ENCODE peak calls at places on chromosome 1, in five cellular contexts. F is foreskin fibroblast, J is AG09319, A is PC-3, B is neural progenitor cell. Y is an unnamed sample.

GRCh38 chr1:47416319-47417128 is 439 bp downstream of the FOXE3 start:
- DNase-seq in A (no peak), F (no peak), B (peak), J (no peak), Y (no peak)

GRCh38 chr1:9586147-9586766 is 2.5 kb upstream of the TMEM201 start:
- DNase-seq in J (no peak), F (no peak), A (no peak), B (no peak), Y (no peak)

GRCh38 chr1:58293388-58293787 is 253.1 kb downstream of the OMA1 start:
- DNase-seq in J (no peak), F (no peak), B (no peak), A (no peak), Y (no peak)

GRCh38 chr1:42943166-42943565 is 15.5 kb downstream of the SLC2A1 start:
- DNase-seq in A (peak), J (no peak), B (no peak), F (no peak), Y (no peak)

GRCh38 chr1:54973205-54973921 is 7.1 kb upstream of the TMEM61 start:
- DNase-seq in J (no peak), A (peak), B (peak), F (no peak), Y (peak)

GRCh38 chr1:201882665-201883132 is 6.0 kb upstream of the SHISA4 start:
- DNase-seq in F (peak), B (no peak), J (no peak), A (peak), Y (peak)

GRCh38 chr1:44220755-44221154 is 7.5 kb downstream of the DMAP1 start:
- DNase-seq in J (no peak), B (no peak), F (no peak), A (no peak), Y (no peak)

GRCh38 chr1:246012271-246012854 is 494.7 kb downstream of the SMYD3 start:
- DNase-seq in B (peak), F (no peak), A (peak), J (no peak), Y (peak)

GRCh38 chr1:22184892-22185612 is 42.2 kb upstream of the WNT4 start:
- DNase-seq in J (no peak), A (no peak), F (no peak), B (peak), Y (no peak)

GRCh38 chr1:43933386-43934278 is at the start of gene ARTN:
- DNase-seq in F (no peak), A (peak), J (no peak), B (peak), Y (no peak)

GRCh38 chr1:39900662-39901485 is 843 bp downstream of the MYCL start:
- DNase-seq in B (peak), F (no peak), J (no peak), A (peak), Y (peak)

GRCh38 chr1:172637522-172637921 is 21.4 kb upstream of the FASLG start:
- DNase-seq in A (peak), B (no peak), J (no peak), F (peak), Y (no peak)

GRCh38 chr1:92755541-92756351 is 29.2 kb downstream of the EVI5 start:
- DNase-seq in F (no peak), J (no peak), B (no peak), A (no peak), Y (no peak)

GRCh38 chr1:42085596-42085995 is 67.6 kb upstream of the GUCA2B start:
- DNase-seq in B (no peak), A (no peak), F (peak), J (no peak), Y (no peak)

DNA sequence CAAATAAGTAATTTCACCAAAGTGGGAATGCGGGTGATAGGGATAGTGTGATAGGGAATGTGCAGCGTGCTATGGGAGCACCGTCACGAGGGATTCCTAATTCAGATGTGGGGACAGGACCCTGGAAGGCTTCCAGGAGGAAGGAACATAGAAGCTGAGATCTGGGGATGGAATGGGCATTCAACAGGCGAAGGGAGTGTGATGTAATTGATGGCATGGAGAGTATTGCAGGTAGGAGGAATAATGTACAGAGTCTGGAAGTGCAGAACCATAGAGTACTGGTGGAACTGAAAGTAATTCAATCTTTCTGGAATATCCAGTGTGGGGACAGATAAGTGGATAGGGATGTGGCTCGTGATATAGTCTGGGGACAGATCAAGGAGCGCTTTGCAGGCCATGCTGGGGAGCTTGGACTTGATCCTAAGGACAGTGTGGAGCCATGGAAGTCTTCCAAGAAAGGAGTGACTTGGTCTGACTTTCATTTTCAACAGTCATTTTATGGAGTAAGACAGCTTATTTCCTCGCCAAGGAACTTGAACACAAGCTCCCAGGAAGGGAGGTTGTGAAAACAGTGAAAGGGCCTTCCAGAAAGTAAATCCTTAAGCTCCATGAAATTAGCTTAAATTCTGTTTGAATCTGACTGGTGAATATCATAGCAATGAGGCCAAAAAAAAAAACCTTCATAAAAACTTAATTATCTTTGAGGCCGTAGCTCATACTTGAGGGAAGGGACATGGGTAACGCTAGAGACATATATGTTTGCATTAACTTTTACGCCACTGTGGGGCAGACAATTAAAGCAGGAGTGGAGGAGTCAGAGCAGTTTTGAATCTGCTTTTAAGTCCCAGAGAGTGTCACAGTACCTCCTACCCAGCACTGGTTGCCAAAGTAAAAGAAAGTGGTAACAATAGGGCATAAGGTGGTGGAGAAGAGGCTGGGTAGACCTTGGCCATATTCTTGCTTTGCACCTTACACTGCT is 55.8 kb downstream of the ROR1 start:
- DNase-seq in B (no peak), J (peak), A (no peak), F (peak), Y (no peak)
- TF ChIP-seq CTCF in B (no peak), J (no peak), A (no peak), F (no peak), Y (no peak)

DNA sequence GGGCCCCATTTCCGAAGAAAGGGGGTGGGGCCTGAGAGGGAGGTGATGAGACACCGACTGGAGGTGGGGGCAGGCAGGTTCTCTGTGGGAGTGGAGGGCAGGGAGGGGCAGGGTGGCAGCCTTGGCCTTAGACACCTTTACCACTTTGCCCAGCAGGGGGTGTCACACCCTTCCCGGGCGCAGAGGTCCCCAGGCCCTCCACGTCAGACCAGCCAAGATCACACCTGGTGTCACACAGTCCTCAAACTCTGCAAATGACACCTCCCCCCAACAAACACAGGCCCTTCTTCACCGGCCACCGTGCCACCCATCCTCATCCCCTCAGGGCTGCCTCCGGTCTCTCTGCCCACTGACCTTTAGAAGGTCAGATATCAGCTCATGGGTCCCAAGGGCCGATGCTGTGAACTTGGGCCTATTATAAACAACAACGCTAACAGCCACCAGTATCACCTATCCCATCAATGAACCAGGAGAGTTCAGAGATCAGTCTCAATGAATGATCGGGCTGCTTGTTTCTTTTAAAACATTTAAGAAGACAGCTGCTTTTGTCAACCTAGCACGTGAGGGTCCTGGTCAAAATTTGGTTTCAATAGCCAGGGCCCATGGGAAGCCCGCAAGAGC is 103.9 kb downstream of the CASZ1 start:
- DNase-seq in B (peak), F (no peak), J (no peak), A (peak), Y (peak)
- TF ChIP-seq CTCF in B (peak), F (no peak), J (no peak), A (peak), Y (peak)

DNA sequence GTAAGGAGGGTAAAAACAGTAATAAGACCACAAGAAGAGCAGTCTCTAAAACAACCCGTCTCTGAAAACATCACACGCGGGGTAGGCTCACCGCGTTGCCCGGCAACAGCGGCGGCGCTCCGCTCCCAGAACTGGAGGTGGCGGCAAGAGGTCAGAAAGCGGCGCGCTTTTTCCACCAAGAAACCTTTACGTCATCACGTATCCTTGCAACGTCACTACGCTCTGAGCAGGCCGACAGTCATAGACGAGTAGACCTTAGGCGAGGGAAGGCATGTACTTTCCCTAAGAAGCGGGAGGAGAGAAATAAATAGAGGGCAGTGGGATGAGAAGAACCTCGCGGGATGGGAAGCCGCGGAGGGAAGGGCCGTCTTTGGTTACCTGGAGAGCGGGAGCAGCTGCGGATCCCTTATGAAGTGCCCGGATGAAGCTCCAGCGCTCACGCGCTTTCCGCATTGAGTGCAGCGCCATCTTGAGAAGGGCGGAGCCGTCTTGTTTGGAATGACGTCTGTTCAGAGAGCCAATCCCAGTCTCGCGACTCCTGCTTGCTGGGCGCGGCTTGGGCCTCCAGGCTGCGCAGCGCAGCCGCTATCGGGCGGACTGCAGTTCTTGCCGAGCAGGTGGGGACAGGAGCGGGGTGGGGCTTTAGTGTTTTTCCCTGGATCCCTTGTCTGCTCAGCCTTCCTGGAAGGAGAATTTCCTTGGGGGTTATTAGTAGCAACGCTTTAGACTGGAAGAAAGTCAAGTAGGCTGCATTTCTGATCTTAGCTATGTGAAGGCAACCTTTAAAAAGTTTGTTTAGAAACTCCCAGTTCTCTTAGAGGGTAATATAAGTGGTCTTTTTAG is at the start of gene WARS2:
- DNase-seq in A (peak), J (peak), B (peak), F (peak), Y (peak)
- TF ChIP-seq CTCF in A (no peak), J (peak), B (no peak), F (no peak), Y (peak)

GRCh38 chr1:59892836-59893811 is 33.4 kb downstream of the CYP2J2 start:
- DNase-seq in J (no peak), B (no peak), A (peak), F (no peak), Y (no peak)
- TF ChIP-seq CTCF in J (no peak), B (no peak), A (no peak), F (no peak), Y (no peak)

GRCh38 chr1:109425902-109426277 is 358 bp downstream of the PSMA5 start:
- DNase-seq in B (no peak), A (peak), J (no peak), F (peak), Y (no peak)

GRCh38 chr1:109423498-109423897 is 2.8 kb downstream of the PSMA5 start:
- DNase-seq in B (no peak), A (no peak), J (no peak), F (no peak), Y (no peak)

GRCh38 chr1:109425391-109425790 is 857 bp downstream of the PSMA5 start:
- DNase-seq in F (no peak), J (no peak), A (peak), B (no peak), Y (no peak)

GRCh38 chr1:109427171-109427467 is 871 bp upstream of the PSMA5 start:
- DNase-seq in B (no peak), F (no peak), A (no peak), J (no peak), Y (no peak)

DNA sequence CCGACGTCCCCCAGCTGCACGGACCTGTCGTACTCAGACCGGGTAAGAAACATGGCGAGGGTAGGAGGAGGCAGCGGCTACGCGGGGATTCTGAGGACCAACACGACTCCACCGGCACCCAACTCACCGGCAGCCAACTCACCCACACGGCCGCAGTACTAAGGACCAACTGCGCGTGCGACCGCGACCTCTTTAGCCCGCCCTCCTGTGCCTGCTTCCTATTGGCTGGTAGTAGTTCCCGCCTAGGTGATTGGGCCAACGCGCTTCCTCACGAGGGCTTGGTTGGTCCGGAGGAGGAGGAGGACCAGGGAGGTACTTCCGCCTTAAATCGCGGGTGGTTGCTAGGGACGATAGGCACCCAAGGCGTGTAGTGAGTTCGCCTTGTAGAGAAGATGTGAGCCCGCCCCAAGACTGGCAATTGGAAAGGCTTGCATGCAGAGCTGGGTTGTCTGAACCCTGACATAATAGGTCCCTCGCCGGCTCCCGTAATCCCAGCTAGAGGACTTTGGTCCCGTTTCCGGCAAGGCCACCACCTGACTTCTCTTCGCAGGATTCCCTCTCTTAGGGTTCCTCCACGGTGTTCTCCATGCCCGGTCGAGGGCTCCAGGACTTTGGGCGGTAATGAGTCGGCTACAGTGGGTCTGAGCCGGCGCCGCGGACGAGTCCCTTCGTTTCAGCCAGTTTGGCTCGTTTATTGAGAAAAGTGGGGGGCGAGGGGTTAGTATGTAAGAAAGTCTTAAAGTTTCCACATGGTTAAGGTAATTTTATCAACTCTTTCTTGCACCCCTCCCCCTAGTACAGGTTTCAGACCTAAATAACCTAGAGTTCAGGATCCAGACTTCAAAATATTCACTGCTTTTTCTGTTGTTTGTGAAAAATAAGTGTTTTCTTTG is at the start of gene PSMA5:
- DNase-seq in F (peak), B (peak), J (peak), A (peak), Y (peak)
- TF ChIP-seq CTCF in F (no peak), B (no peak), J (no peak), A (no peak), Y (no peak)

DNA sequence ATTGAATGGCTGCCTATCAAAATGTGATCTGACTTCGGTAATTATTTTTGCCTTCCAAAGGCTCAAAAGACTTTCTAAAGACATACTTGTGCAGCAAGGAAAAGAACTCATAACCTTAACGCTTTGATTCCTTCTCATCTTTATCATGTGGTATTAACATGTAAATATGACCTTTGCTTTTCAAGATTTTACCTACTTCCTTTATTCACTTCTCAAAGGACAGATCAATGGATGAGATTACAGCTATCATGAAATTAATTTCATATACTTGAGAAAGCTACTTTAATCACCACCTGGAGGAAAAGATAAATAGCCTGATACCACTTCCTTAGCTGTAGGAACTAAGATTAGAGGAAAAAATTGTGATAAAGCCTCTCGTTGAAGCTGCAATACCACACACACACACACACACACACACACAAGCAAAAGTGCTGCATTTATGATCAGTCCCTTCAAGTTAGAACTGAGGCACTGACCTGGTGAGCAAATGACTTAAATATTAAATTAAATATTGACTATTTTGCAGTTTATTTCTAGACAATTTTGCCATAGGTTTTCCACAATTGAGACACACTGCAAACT is 27.4 kb upstream of the DMRTB1 start:
- DNase-seq in B (no peak), F (no peak), A (no peak), J (no peak), Y (no peak)
- TF ChIP-seq CTCF in B (no peak), F (no peak), A (no peak), J (no peak), Y (no peak)

GRCh38 chr1:51961954-51962353 is 28.5 kb downstream of the RAB3B start:
- DNase-seq in F (no peak), B (no peak), J (no peak), A (no peak), Y (no peak)

GRCh38 chr1:51963592-51964308 is 26.8 kb downstream of the RAB3B start:
- DNase-seq in B (no peak), J (no peak), A (no peak), F (no peak), Y (no peak)

GRCh38 chr1:51961231-51961630 is 29.3 kb downstream of the RAB3B start:
- DNase-seq in F (no peak), J (no peak), B (no peak), A (no peak), Y (no peak)

GRCh38 chr1:51964309-51964696 is 26.2 kb downstream of the RAB3B start:
- DNase-seq in F (no peak), J (no peak), A (no peak), B (no peak), Y (no peak)

DNA sequence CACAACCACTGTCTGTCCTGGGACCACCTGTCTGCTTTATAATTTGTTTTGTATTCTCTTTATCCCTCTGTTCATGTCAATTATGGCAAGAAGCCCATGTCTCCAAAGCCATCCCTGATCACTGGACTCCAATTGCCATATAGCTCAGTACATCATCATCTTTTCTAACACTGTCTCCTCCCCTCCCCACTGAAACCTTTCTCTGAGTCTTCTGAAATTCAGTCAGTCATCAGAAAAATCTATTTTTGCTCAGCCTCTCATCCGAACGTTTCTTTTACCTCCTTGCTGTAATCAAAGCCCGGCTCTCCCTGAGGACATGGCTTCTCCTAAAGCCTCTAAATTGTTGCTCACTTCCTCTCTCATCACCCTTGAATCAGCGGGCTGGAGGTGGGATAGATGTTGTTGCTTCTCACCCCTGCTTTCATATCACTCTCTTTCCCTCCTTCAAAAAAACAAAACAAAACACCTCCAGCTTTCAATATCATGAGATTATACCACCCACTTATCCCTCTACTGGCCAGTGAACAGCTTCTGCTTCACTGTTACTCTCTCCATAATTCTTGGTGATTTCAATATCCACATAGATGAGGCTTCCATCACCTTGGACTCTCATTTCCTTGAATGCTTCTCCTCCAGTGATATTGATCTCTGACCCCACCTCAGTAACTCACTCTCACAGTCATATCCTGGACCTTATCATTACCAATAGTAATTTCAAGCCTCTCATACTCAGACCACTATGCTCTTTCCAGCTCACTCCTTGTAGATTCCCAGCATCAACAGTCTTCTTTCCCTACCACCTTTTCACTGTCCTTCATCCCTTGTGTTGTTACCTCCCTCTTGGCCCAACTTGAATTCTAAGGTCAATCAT is 27.8 kb downstream of the RAB3B start:
- DNase-seq in J (no peak), B (no peak), F (no peak), A (no peak), Y (no peak)
- TF ChIP-seq CTCF in J (no peak), B (no peak), F (no peak), A (no peak), Y (no peak)

GRCh38 chr1:181910905-181911304 is 150.6 kb downstream of the ZNF648 start:
- DNase-seq in J (no peak), A (peak), B (peak), F (no peak), Y (no peak)
- TF ChIP-seq CTCF in J (no peak), A (peak), B (peak), F (no peak), Y (peak)

GRCh38 chr1:154988053-154988954 is 5.1 kb upstream of the LENEP start:
- DNase-seq in F (no peak), B (no peak), J (no peak), A (no peak), Y (peak)
- TF ChIP-seq CTCF in F (no peak), B (no peak), J (no peak), A (peak), Y (peak)

GRCh38 chr1:50438945-50439344 is 15.7 kb upstream of the DMRTA2 start:
- DNase-seq in A (peak), J (no peak), B (no peak), F (no peak), Y (no peak)
- TF ChIP-seq CTCF in A (no peak), J (no peak), B (peak), F (no peak), Y (no peak)

Y was measured in WERI-Rb-1.